ENCODE peak calls at places on chromosomes 11 and 22, in five cellular contexts. X is HEK293T, H is HTR-8/SVneo, J is NCI-H2029, L is HuH-7. P is an unnamed sample.

GRCh38 chr11:59660621-59661020 is 8.2 kb downstream of the PATL1 start:
- DNase-seq in X (no peak), H (no peak), J (no peak), L (no peak), P (no peak)

GRCh38 chr11:31643831-31644230 is 134.3 kb downstream of the ELP4 start:
- DNase-seq in X (peak; percentile 7), H (no peak), J (no peak), L (no peak), P (no peak)

GRCh38 chr11:2077061-2077802 is 62.0 kb downstream of the IGF2 start:
- DNase-seq in X (no peak), H (peak; percentile 37), J (no peak), L (no peak), P (no peak)

GRCh38 chr11:63491614-63492372 is 826 bp upstream of the PLAAT5 start:
- DNase-seq in X (no peak), H (no peak), J (no peak), L (peak; percentile 82), P (no peak)

GRCh38 chr22:42959472-42960145 is 55.3 kb downstream of the PACSIN2 start:
- DNase-seq in X (peak; percentile 63), H (peak; percentile 65), J (no peak), L (peak; percentile 82), P (no peak)

GRCh38 chr11:100562102-100562501 is 125.0 kb upstream of the ARHGAP42 start:
- DNase-seq in X (no peak), H (peak; percentile 69), J (no peak), L (no peak), P (no peak)

GRCh38 chr11:120904116-120904515 is 119.8 kb upstream of the TBCEL start:
- DNase-seq in X (no peak), H (no peak), J (no peak), L (no peak), P (no peak)

GRCh38 chr11:91174734-91175133 is 951.9 kb upstream of the CHORDC1 start:
- DNase-seq in X (no peak), H (no peak), J (no peak), L (no peak), P (no peak)